ENCODE peak calls at places on chromosomes 16 and 17, in seven cellular contexts. Z, C, X, N, V, O and K are unnamed samples.

GRCh38 chr17:7636192-7636591 is 6.3 kb downstream of the SHBG start:
- DNase-seq in N (no peak), X (no peak), C (no peak), V (no peak), Z (no peak), O (no peak), K (no peak)

GRCh38 chr16:35564148-35564547 is 2104.7 kb downstream of the TP53TG3F start:
- DNase-seq in C (peak), N (no peak), Z (no peak), X (no peak), V (no peak), O (no peak), K (no peak)

GRCh38 chr17:7313028-7313889 is 1.9 kb downstream of the GPS2 start:
- DNase-seq in Z (peak), X (no peak), C (peak), O (no peak), V (no peak), N (peak), K (no peak)

GRCh38 chr16:70694088-70694487 is 8.2 kb upstream of the MTSS2 start:
- DNase-seq in V (no peak), O (no peak), X (peak), Z (peak), C (peak), N (no peak), K (no peak)

GRCh38 chr17:75979705-75980187 is 706 bp downstream of the TEN1 start:
- DNase-seq in O (no peak), X (no peak), Z (no peak), N (no peak), C (no peak), V (no peak), K (no peak)

GRCh38 chr16:86221085-86221484 is 289.2 kb upstream of the FOXF1 start:
- DNase-seq in X (no peak), N (no peak), Z (no peak), C (no peak), O (no peak), V (no peak), K (no peak)

GRCh38 chr17:27282054-27282501 is 11.8 kb upstream of the WSB1 start:
- DNase-seq in C (no peak), Z (no peak), O (no peak), N (no peak), V (no peak), X (no peak), K (peak)

GRCh38 chr16:68144008-68144407 is 58.8 kb downstream of the NFATC3 start:
- DNase-seq in Z (no peak), V (no peak), O (no peak), N (no peak), C (no peak), X (no peak), K (no peak)

GRCh38 chr17:20059728-20060188 is 50.6 kb downstream of the SPECC1 start:
- DNase-seq in O (no peak), Z (peak), C (no peak), V (no peak), N (peak), X (peak), K (no peak)

GRCh38 chr16:66382966-66383299 is 16.4 kb downstream of the CDH5 start:
- DNase-seq in X (peak), V (no peak), Z (peak), N (peak), O (no peak), C (peak), K (no peak)

GRCh38 chr17:78548725-78549124 is 28.5 kb downstream of the DNAH17 start:
- DNase-seq in C (no peak), N (no peak), O (no peak), X (no peak), Z (no peak), V (no peak), K (no peak)

GRCh38 chr17:44915321-44915726 is at the start of gene GFAP:
- DNase-seq in Z (no peak), X (no peak), N (no peak), O (no peak), V (peak), C (no peak), K (no peak)

GRCh38 chr16:88804552-88805339 is 1.2 kb downstream of the CDT1 start:
- DNase-seq in V (peak), X (no peak), C (peak), N (peak), Z (no peak), O (peak), K (no peak)

GRCh38 chr17:39751637-39752036 is 13.9 kb downstream of the GRB7 start:
- DNase-seq in C (no peak), N (no peak), O (no peak), V (peak), Z (no peak), X (no peak), K (no peak)

GRCh38 chr17:17900615-17901520 is 64.1 kb upstream of the SREBF1 start:
- DNase-seq in C (no peak), X (no peak), O (no peak), Z (peak), V (peak), N (peak), K (peak)

GRCh38 chr17:39622380-39623006 is 4.3 kb upstream of the PPP1R1B start:
- DNase-seq in V (no peak), O (no peak), X (no peak), C (peak), Z (peak), N (no peak), K (no peak)

GRCh38 chr17:17115620-17116019 is 73.4 kb downstream of the MPRIP start:
- DNase-seq in V (no peak), N (no peak), X (no peak), Z (no peak), C (no peak), O (no peak), K (no peak)

GRCh38 chr16:2252806-2253148 is 1.4 kb upstream of the ECI1 start:
- DNase-seq in Z (no peak), N (no peak), X (no peak), O (no peak), C (no peak), V (no peak), K (no peak)

GRCh38 chr17:48176456-48176855 is 68.9 kb downstream of the SNX11 start:
- DNase-seq in Z (no peak), V (no peak), X (no peak), C (no peak), N (no peak), O (no peak), K (no peak)

GRCh38 chr16:78684655-78685400 is 585.4 kb downstream of the WWOX start:
- DNase-seq in O (no peak), X (no peak), N (no peak), C (no peak), V (no peak), Z (no peak), K (no peak)

GRCh38 chr16:57141822-57142631 is 43.8 kb downstream of the PSME3IP1 start:
- DNase-seq in N (no peak), X (no peak), V (peak), C (no peak), O (no peak), Z (no peak), K (no peak)

GRCh38 chr16:70253291-70254094 is 1.8 kb upstream of the EXOSC6 start:
- DNase-seq in C (peak), Z (peak), N (peak), V (peak), X (no peak), O (peak), K (peak)

GRCh38 chr17:1961187-1961586 is 63.9 kb downstream of the RTN4RL1 start:
- DNase-seq in X (no peak), O (no peak), V (no peak), C (peak), Z (no peak), N (no peak), K (no peak)

GRCh38 chr17:71402661-71403141 is 718.1 kb upstream of the SOX9 start:
- DNase-seq in O (no peak), N (no peak), X (no peak), C (no peak), Z (peak), V (peak), K (no peak)

GRCh38 chr16:61792194-61792904 is 243.9 kb downstream of the CDH8 start:
- DNase-seq in N (no peak), C (no peak), X (peak), Z (peak), V (no peak), O (no peak), K (no peak)

GRCh38 chr17:13024033-13024432 is 6.2 kb upstream of the ELAC2 start:
- DNase-seq in C (no peak), V (no peak), O (no peak), X (no peak), Z (peak), N (no peak), K (no peak)

GRCh38 chr17:6422654-6423241 is 12.2 kb downstream of the AIPL1 start:
- DNase-seq in V (no peak), C (peak), N (no peak), Z (no peak), X (no peak), O (no peak), K (no peak)

GRCh38 chr16:26569793-26570192 is 496.9 kb upstream of the C16orf82 start:
- DNase-seq in C (peak), Z (peak), O (no peak), X (peak), V (no peak), N (peak), K (peak)

GRCh38 chr16:54284931-54285413 is 1.6 kb downstream of the IRX3 start:
- DNase-seq in O (no peak), V (peak), X (no peak), N (no peak), C (peak), Z (peak), K (peak)

GRCh38 chr16:30350134-30350871 is 4.8 kb downstream of the CD2BP2 start:
- DNase-seq in Z (no peak), C (no peak), O (no peak), V (no peak), N (no peak), X (no peak), K (no peak)

GRCh38 chr17:8067806-8068205 is 19.7 kb downstream of the ALOX12B start:
- DNase-seq in O (no peak), Z (no peak), C (no peak), V (no peak), N (no peak), X (no peak), K (no peak)

GRCh38 chr16:85374571-85374872 is 238.6 kb upstream of the GSE1 start:
- DNase-seq in X (no peak), O (no peak), V (peak), Z (no peak), N (no peak), C (no peak), K (no peak)

GRCh38 chr17:77391668-77392375 is 251.1 kb downstream of the SEC14L1 start:
- DNase-seq in N (no peak), V (no peak), X (peak), Z (peak), O (no peak), C (peak), K (no peak)

GRCh38 chr17:32302860-32303649 is 37.4 kb downstream of the RHBDL3 start:
- DNase-seq in V (peak), C (peak), X (no peak), O (no peak), N (peak), Z (no peak), K (no peak)

GRCh38 chr16:47904691-47905090 is 251.1 kb downstream of the ABCC12 start:
- DNase-seq in N (no peak), V (no peak), Z (no peak), C (no peak), X (no peak), O (no peak), K (no peak)

GRCh38 chr16:19718624-19718965 is 524 bp downstream of the IQCK start:
- DNase-seq in C (peak), V (no peak), Z (no peak), N (no peak), O (no peak), X (no peak), K (no peak)

GRCh38 chr16:84867696-84868095 is 47.9 kb downstream of the CRISPLD2 start:
- DNase-seq in X (no peak), N (no peak), V (no peak), Z (no peak), C (no peak), O (no peak), K (no peak)

GRCh38 chr16:82699711-82700495 is 73.1 kb downstream of the CDH13 start:
- DNase-seq in Z (no peak), V (no peak), O (no peak), X (no peak), N (no peak), C (no peak), K (no peak)

GRCh38 chr17:44084131-44084538 is 13.6 kb downstream of the G6PC3 start:
- DNase-seq in N (no peak), X (no peak), C (peak), O (peak), Z (no peak), V (peak), K (peak)

GRCh38 chr17:59296190-59296589 is 35.3 kb upstream of the YPEL2 start:
- DNase-seq in Z (no peak), O (no peak), C (no peak), V (no peak), N (no peak), X (no peak), K (no peak)

GRCh38 chr16:7025616-7026190 is 306.9 kb upstream of the RBFOX1 start:
- DNase-seq in N (peak), X (peak), C (peak), O (peak), Z (peak), V (peak), K (peak)
- TF ChIP-seq REST in N (no peak), X (no peak), C (no peak), O (no peak), Z (no peak), V (no peak), K (no peak)

DNA sequence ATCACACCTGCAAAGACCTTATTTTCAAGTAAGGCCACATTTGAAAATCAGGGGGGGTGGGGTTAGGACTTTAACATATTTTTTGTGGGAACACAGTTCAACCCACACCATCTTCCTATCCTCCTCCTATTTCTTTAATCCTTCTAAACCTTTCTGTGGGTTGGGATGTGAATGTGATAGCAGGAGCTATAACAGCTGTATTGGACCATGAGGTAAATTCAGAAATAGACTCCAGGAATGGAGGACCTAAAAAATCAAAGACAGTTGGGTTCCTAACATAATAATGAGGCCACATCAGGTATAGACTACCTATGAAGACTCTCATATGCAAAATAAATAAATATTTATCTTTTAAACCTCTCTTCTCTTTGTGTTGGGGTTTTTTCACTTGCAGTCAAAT is 451.4 kb downstream of the XYLT1 start:
- DNase-seq in N (no peak), O (no peak), C (no peak), V (no peak), Z (no peak), X (no peak), K (no peak)
- TF ChIP-seq CTCF in N (no peak), O (no peak), C (no peak), V (no peak), Z (no peak), X (no peak), K (no peak)

GRCh38 chr17:82835122-82835521 is 4.7 kb downstream of the ZNF750 start:
- DNase-seq in N (no peak), O (no peak), V (no peak), Z (no peak), X (no peak), C (no peak), K (no peak)
- TF ChIP-seq REST in N (no peak), O (no peak), V (no peak), Z (no peak), X (no peak), C (no peak), K (no peak)

GRCh38 chr17:14297161-14297851 is 3.6 kb upstream of the HS3ST3B1 start:
- DNase-seq in O (no peak), C (peak), V (peak), X (no peak), N (peak), Z (peak), K (peak)
- TF ChIP-seq CTCF in O (no peak), C (peak), V (peak), X (no peak), N (peak), Z (peak), K (no peak)